ENCODE peak calls at places on chromosomes 6 and 20, in eight cellular contexts. B is SK-N-MC, N is GM23338, F is transverse colon, W is breast epithelium, Y is HepG2, M is HCT116, E is esophagus muscularis mucosa. P is an unnamed sample.

GRCh38 chr20:40414843-40415615 is 274.0 kb downstream of the MAFB start:
- DNase-seq in B (no peak), N (no peak), F (peak), W (peak), Y (no peak), M (no peak), E (no peak), P (peak)

GRCh38 chr6:169266746-169267629 is 13.3 kb upstream of the THBS2 start:
- DNase-seq in B (no peak), N (no peak), F (no peak), W (no peak), Y (no peak), M (no peak), E (no peak), P (no peak)

GRCh38 chr6:83815631-83816030 is 37.5 kb upstream of the RIPPLY2 start:
- DNase-seq in B (no peak), N (no peak), F (no peak), W (no peak), Y (no peak), M (no peak), E (no peak), P (no peak)

GRCh38 chr20:51128198-51128597 is 105.3 kb upstream of the KCNG1 start:
- DNase-seq in B (no peak), N (no peak), F (no peak), W (no peak), Y (no peak), M (no peak), E (no peak), P (no peak)

GRCh38 chr20:54479138-54479906 is 3.9 kb downstream of the DOK5 start:
- DNase-seq in B (no peak), N (peak), F (no peak), W (no peak), Y (peak), M (peak), E (no peak), P (no peak)

GRCh38 chr6:69729870-69730449 is 66.8 kb downstream of the LMBRD1 start:
- DNase-seq in B (no peak), N (no peak), F (no peak), W (no peak), Y (no peak), M (no peak), E (no peak), P (no peak)

GRCh38 chr6:2952557-2953095 is 18.7 kb downstream of the SERPINB6 start:
- DNase-seq in B (peak), N (peak), F (peak), W (peak), Y (peak), M (peak), E (peak), P (peak)

GRCh38 chr6:167906899-167907298 is 80.2 kb downstream of the AFDN start:
- DNase-seq in B (no peak), N (peak), F (peak), W (peak), Y (no peak), M (no peak), E (no peak), P (peak)

GRCh38 chr20:39072132-39072531 is 110.0 kb downstream of the DHX35 start:
- DNase-seq in B (no peak), N (no peak), F (no peak), W (no peak), Y (no peak), M (no peak), E (no peak), P (no peak)

GRCh38 chr20:36203861-36204260 is 32.4 kb upstream of the AAR2 start:
- DNase-seq in B (no peak), N (no peak), F (no peak), W (no peak), Y (no peak), M (no peak), E (no peak), P (no peak)

GRCh38 chr6:136763716-136764521 is 28.4 kb downstream of the MAP3K5 start:
- DNase-seq in B (no peak), N (no peak), F (no peak), W (no peak), Y (no peak), M (no peak), E (no peak), P (no peak)

GRCh38 chr20:52235129-52235528 is 43.5 kb upstream of the ZFP64 start:
- DNase-seq in B (no peak), N (no peak), F (no peak), W (no peak), Y (no peak), M (no peak), E (no peak), P (no peak)

GRCh38 chr6:138416201-138416600 is 12.2 kb downstream of the HEBP2 start:
- DNase-seq in B (no peak), N (no peak), F (no peak), W (no peak), Y (no peak), M (no peak), E (no peak), P (no peak)

GRCh38 chr6:44696099-44696498 is 308.6 kb downstream of the CDC5L start:
- DNase-seq in B (no peak), N (no peak), F (no peak), W (no peak), Y (no peak), M (no peak), E (no peak), P (no peak)

DNA sequence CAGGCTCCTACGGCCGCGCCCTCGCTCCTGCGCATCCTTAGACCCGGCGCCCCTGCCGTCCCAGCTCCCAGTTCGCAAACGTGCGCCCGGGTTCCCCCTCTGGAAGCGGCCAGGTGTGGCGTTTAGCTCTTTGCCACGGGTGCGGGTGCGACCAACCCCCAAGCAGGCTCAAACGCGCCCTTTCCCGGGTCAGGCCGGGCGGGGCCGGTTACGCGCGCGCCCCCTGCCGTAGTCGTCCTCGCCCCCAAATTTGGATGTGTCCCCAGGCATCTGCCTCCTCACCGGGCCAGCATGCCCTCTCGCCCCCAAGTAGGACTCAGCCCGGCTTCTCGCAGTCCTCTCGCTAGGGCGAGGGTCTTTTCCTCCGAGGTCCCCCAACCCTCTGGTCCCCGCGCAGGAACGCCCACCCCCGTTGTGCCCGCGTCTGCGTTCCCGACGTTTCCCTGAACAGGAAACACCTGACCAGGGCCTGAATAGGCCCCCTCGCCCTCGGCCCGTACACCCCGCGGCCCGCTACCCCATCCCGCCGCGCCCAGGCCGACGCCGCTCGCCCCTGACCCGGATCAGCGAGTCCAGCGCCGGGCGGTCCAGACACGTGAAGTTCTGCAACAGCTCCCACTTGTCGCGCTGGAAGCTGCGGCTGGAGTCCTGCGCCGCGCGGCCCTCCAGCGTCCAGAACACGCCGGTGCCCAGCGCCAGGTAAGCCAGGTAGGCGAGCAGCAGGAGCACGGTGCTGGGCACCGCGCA is 520 bp downstream of the KCNK17 start:
- DNase-seq in B (no peak), N (peak), F (no peak), W (no peak), Y (no peak), M (no peak), E (no peak), P (no peak)
- H3K4me3 ChIP-seq in B (no peak), N (peak), F (peak), W (peak), Y (no peak), M (no peak), E (peak), P (peak)

GRCh38 chr20:32188376-32189122 is 19.0 kb downstream of the PLAGL2 start:
- DNase-seq in B (no peak), N (no peak), F (no peak), W (peak), Y (no peak), M (no peak), E (no peak), P (no peak)
- TF ChIP-seq POLR2AphosphoS5 in B (no peak), N (no peak), F (no peak), W (no peak), Y (no peak), M (no peak), E (no peak), P (no peak)

GRCh38 chr6:25223421-25224052 is 55.6 kb upstream of the CARMIL1 start:
- DNase-seq in B (peak), N (peak), F (peak), W (peak), Y (peak), M (peak), E (no peak), P (peak)
- H3K4me3 ChIP-seq in B (no peak), N (no peak), F (no peak), W (peak), Y (no peak), M (peak), E (peak), P (no peak)

DNA sequence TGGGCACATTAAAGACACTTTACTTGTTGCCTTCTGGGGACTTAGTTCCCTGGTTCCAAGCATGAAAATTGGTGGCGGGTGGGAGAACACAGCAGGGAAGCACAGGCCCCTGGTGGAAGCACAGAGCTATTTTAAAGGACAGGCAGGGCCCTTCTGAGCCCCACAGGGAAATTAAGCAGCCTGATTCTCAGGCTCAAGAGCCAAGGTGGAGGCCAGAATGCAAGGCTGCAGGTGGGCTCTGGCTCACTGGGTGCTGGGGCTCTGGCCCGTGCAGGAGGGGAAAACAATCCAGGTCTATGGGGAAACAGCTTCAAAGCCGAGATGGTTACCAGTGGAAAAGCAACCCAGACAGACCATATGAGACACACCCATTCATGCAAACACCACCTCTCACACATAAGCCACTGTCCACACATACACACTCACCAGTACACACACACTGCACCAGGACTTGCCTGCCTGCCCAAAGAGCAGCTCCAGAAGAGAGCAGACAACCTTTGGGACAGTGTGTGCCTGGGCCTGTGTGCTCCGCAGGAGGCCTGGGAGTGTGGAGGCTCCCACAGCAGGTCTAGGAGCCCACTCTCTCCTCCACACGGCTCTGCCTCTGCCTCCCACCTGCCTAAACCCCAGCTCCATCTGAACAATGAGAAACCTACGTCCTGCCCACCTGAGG is 30.6 kb downstream of the TFEB start:
- DNase-seq in B (no peak), N (no peak), F (peak), W (no peak), Y (no peak), M (no peak), E (no peak), P (no peak)
- TF ChIP-seq POLR2AphosphoS5 in B (no peak), N (no peak), F (peak), W (no peak), Y (no peak), M (no peak), E (no peak), P (peak)

DNA sequence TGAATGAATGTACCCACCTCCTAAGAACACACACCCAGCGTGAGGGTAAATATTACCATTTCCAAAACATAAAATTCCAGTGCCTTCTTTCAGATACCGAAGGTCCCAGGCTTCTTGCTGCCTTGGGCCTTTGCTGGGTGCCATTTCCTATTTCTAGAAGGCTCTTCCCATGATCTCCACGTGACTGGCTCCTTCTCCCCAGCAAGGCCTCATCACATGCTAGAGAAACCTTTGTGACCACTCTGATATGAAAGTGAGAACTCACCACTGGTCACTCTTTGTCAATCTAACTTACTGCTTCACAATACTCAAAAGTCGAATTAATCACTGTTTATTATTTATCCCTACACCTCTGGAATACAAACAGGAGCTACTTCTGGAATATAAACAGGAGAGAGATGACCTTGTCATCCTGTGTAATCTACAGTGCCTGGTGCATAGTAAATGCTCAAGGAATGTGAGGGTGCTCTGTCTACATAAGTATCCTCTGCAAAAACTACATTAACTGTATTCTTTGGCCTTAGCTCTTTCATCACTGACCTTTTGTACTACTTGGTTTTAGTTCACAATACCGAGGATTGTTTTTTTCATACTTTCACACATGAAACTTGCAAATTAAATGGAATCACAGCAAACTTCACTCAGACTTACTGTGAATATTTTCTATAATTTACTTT is 1.6 kb downstream of the STX7 start:
- DNase-seq in B (no peak), N (no peak), F (peak), W (no peak), Y (peak), M (no peak), E (no peak), P (no peak)
- H3K4me3 ChIP-seq in B (peak), N (peak), F (peak), W (peak), Y (peak), M (no peak), E (peak), P (no peak)

DNA sequence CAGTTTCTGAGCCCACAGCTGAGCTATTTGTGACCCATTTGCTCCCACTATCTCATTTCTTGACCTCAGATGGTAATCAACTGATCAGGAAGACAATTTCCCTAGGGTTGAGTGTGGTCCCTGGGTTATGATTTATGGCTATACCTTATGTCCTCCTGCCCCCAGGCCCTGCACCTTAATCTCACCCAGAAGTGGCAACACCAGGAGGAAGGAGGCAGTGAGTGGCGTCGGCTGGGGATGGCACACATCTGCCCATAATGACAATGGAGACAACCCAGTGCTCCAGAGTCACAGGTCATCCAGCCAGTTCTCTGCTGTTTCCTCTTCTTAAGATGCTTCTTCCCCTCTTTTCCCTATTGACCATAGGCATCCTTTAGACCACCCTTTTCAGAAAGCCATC is 8.1 kb downstream of the TRIM10 start:
- DNase-seq in B (no peak), N (no peak), F (no peak), W (no peak), Y (no peak), M (no peak), E (peak), P (no peak)
- TF ChIP-seq POLR2AphosphoS5 in B (no peak), N (no peak), F (no peak), W (no peak), Y (no peak), M (no peak), E (no peak), P (no peak)

GRCh38 chr6:33592595-33593413 is 12.7 kb upstream of the BAK1 start:
- DNase-seq in B (no peak), N (peak), F (peak), W (no peak), Y (no peak), M (no peak), E (no peak), P (no peak)
- H3K4me3 ChIP-seq in B (no peak), N (peak), F (peak), W (peak), Y (no peak), M (no peak), E (peak), P (no peak)

GRCh38 chr6:29652198-29652584 is 4.7 kb upstream of the MOG start:
- DNase-seq in B (no peak), N (no peak), F (no peak), W (no peak), Y (no peak), M (no peak), E (no peak), P (no peak)

GRCh38 chr6:29647927-29648642 is 8.8 kb upstream of the MOG start:
- DNase-seq in B (no peak), N (peak), F (no peak), W (no peak), Y (peak), M (peak), E (no peak), P (no peak)

GRCh38 chr6:29651413-29652197 is 5.3 kb upstream of the MOG start:
- DNase-seq in B (no peak), N (peak), F (no peak), W (no peak), Y (peak), M (peak), E (no peak), P (no peak)

GRCh38 chr6:29653452-29654038 is 3.3 kb upstream of the MOG start:
- DNase-seq in B (peak), N (peak), F (peak), W (no peak), Y (peak), M (peak), E (no peak), P (peak)

GRCh38 chr6:29649701-29650673 is 6.9 kb upstream of the MOG start:
- DNase-seq in B (peak), N (peak), F (peak), W (peak), Y (peak), M (peak), E (peak), P (peak)
- TF ChIP-seq POLR2AphosphoS5 in B (peak), N (peak), F (peak), W (peak), Y (no peak), M (peak), E (peak), P (peak)

GRCh38 chr20:44355503-44356352 is at the start of gene HNF4A:
- DNase-seq in B (no peak), N (no peak), F (peak), W (no peak), Y (peak), M (no peak), E (no peak), P (no peak)
- H3K4me3 ChIP-seq in B (no peak), N (no peak), F (peak), W (no peak), Y (peak), M (peak), E (no peak), P (no peak)